ENCODE peak calls at places on chromosomes 12 and 14, in six cellular contexts. U is psoas muscle, M is spleen, X is DND-41, A is astrocyte, H is Peyer's patch. L is an unnamed sample. For H3K36me3, the result is how much of the 10 kb centered on the place peaks cover.

GRCh38 chr14:22478670-22479069 is 110.4 kb downstream of the DAD1 start:
- DNase-seq in U (peak), M (no peak), X (no peak), A (peak), H (no peak), L (no peak)

GRCh38 chr12:93526786-93527428 is 45.6 kb upstream of the SOCS2 start:
- DNase-seq in U (no peak), M (no peak), X (no peak), A (peak), H (no peak), L (no peak)

GRCh38 chr12:17470460-17470859 is 619.5 kb downstream of the RERGL start:
- DNase-seq in U (no peak), M (peak), X (no peak), A (no peak), H (no peak), L (no peak)

GRCh38 chr12:76720068-76720467 is 43.8 kb upstream of the ZDHHC17 start:
- DNase-seq in U (no peak), M (no peak), X (no peak), A (peak), H (no peak), L (no peak)

GRCh38 chr12:83763425-83763824 is 1076.7 kb downstream of the TMTC2 start:
- DNase-seq in U (no peak), M (no peak), X (no peak), A (no peak), H (no peak), L (no peak)

GRCh38 chr12:89156862-89157262 is 195.4 kb downstream of the DUSP6 start:
- DNase-seq in U (no peak), M (no peak), X (no peak), A (peak), H (no peak), L (no peak)

GRCh38 chr12:101230547-101230946 is 20.5 kb upstream of the SLC5A8 start:
- DNase-seq in U (no peak), M (peak), X (no peak), A (peak), H (no peak), L (no peak)

GRCh38 chr14:95759952-95760351 is 46.0 kb upstream of the TCL1A start:
- DNase-seq in U (no peak), M (no peak), X (no peak), A (no peak), H (no peak), L (no peak)

GRCh38 chr14:63257299-63257698 is 53.1 kb downstream of the RHOJ start:
- DNase-seq in U (no peak), M (no peak), X (no peak), A (no peak), H (no peak), L (no peak)

GRCh38 chr14:24146622-24146977 is 190 bp upstream of the PSME2 start:
- DNase-seq in U (peak), M (peak), X (peak), A (peak), H (peak), L (peak)

GRCh38 chr12:102675672-102676071 is 195.3 kb upstream of the IGF1 start:
- DNase-seq in U (no peak), M (no peak), X (no peak), A (peak), H (no peak), L (no peak)

GRCh38 chr12:18275974-18276373 is 14.7 kb downstream of the PIK3C2G start:
- DNase-seq in U (no peak), M (no peak), X (no peak), A (peak), H (no peak), L (no peak)

GRCh38 chr12:13124661-13125505 is 21.4 kb upstream of the GSG1 start:
- DNase-seq in U (no peak), M (no peak), X (no peak), A (peak), H (no peak), L (no peak)

GRCh38 chr12:62205348-62205747 is 54.9 kb upstream of the USP15 start:
- DNase-seq in U (no peak), M (no peak), X (no peak), A (no peak), H (no peak), L (no peak)

GRCh38 chr12:122088181-122088810 is 9.7 kb downstream of the MLXIP start:
- DNase-seq in U (no peak), M (no peak), X (no peak), A (no peak), H (no peak), L (no peak)

GRCh38 chr12:19035552-19035951 is 94.0 kb upstream of the PLEKHA5 start:
- DNase-seq in U (no peak), M (no peak), X (no peak), A (peak), H (no peak), L (no peak)

GRCh38 chr12:102567031-102567985 is 86.9 kb upstream of the IGF1 start:
- DNase-seq in U (no peak), M (no peak), X (no peak), A (peak), H (no peak), L (no peak)

GRCh38 chr12:67592228-67593011 is 56.1 kb upstream of the DYRK2 start:
- DNase-seq in U (no peak), M (no peak), X (peak), A (peak), H (no peak), L (no peak)

GRCh38 chr12:597926-598568 is 65.2 kb downstream of the NINJ2 start:
- DNase-seq in U (no peak), M (no peak), X (no peak), A (no peak), H (no peak), L (no peak)

GRCh38 chr14:89319687-89320086 is 97.3 kb downstream of the FOXN3 start:
- DNase-seq in U (no peak), M (no peak), X (no peak), A (no peak), H (no peak), L (no peak)

GRCh38 chr14:33188880-33189279 is 250.2 kb downstream of the NPAS3 start:
- DNase-seq in U (no peak), M (no peak), X (no peak), A (no peak), H (no peak), L (no peak)

GRCh38 chr12:124871297-124871696 is 7.6 kb upstream of the SCARB1 start:
- DNase-seq in U (no peak), M (no peak), X (no peak), A (no peak), H (no peak), L (no peak)

GRCh38 chr12:49131973-49132461 is 822 bp upstream of the TUBA1B start:
- DNase-seq in U (no peak), M (no peak), X (peak), A (peak), H (no peak), L (no peak)

GRCh38 chr12:89993632-89994031 is 285.0 kb upstream of the ATP2B1 start:
- DNase-seq in U (no peak), M (no peak), X (no peak), A (no peak), H (no peak), L (no peak)

GRCh38 chr14:68952544-68953535 is 26.3 kb downstream of the ACTN1 start:
- DNase-seq in U (peak), M (peak), X (no peak), A (peak), H (no peak), L (no peak)

GRCh38 chr12:82858534-82858917 is 171.8 kb downstream of the TMTC2 start:
- DNase-seq in U (no peak), M (no peak), X (no peak), A (no peak), H (no peak), L (no peak)

GRCh38 chr12:130952106-130952505 is 1.6 kb upstream of the ADGRD1 start:
- DNase-seq in U (no peak), M (no peak), X (no peak), A (no peak), H (no peak), L (no peak)

GRCh38 chr12:109910254-109910968 is 10.3 kb downstream of the TCHP start:
- DNase-seq in U (no peak), M (no peak), X (no peak), A (no peak), H (no peak), L (no peak)
- H3K36me3 ChIP-seq in U (half or more), M (half or more), X (half or more), A (under half), H (half or more), L (half or more)

GRCh38 chr12:132490481-132491348 is 764 bp downstream of the FBRSL1 start:
- DNase-seq in U (no peak), M (peak), X (no peak), A (peak), H (no peak), L (no peak)
- H3K27ac ChIP-seq in U (peak), M (peak), X (peak), A (no peak), H (peak), L (peak)

GRCh38 chr14:34592623-34593022 is 37.3 kb downstream of the SNX6 start:
- DNase-seq in U (no peak), M (peak), X (no peak), A (no peak), H (no peak), L (no peak)

GRCh38 chr14:34593740-34594375 is 36.1 kb downstream of the SNX6 start:
- DNase-seq in U (no peak), M (no peak), X (no peak), A (peak), H (no peak), L (no peak)

DNA sequence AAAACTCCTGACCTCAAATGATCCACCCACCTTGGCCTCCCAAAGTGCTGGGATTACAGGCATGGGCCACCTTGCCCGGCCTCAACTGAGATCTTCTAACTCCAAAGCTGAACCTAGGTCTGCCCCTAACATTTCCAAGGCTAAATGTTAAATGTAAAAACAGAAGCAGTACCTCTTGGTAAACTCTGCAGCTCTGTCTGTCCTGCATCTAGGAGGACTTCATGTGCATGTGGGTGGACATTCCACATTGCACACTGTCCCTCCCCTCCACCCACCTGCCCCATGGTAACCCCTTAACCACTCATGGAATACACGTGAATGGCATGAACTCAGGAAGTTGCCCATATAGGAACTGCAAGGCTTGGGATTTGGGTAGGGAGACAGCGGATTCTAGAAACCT is 33.1 kb downstream of the SNX6 start:
- DNase-seq in U (no peak), M (no peak), X (no peak), A (no peak), H (no peak), L (no peak)
- H3K36me3 ChIP-seq in U (half or more), M (half or more), X (half or more), A (under half), H (half or more), L (half or more)

GRCh38 chr12:15837141-15837781 is 44.9 kb upstream of the STRAP start:
- DNase-seq in U (no peak), M (no peak), X (no peak), A (peak), H (no peak), L (no peak)
- H3K27ac ChIP-seq in U (no peak), M (no peak), X (no peak), A (peak), H (no peak), L (no peak)

GRCh38 chr12:57513266-57513665 is 7.0 kb downstream of the DDIT3 start:
- DNase-seq in U (no peak), M (peak), X (no peak), A (no peak), H (no peak), L (no peak)
- H3K36me3 ChIP-seq in U (half or more), M (half or more), X (half or more), A (half or more), H (half or more), L (half or more)

GRCh38 chr14:72432748-72433147 is 461.2 kb downstream of the DPF3 start:
- DNase-seq in U (no peak), M (no peak), X (no peak), A (no peak), H (no peak), L (no peak)

GRCh38 chr14:72433511-72433910 is 460.4 kb downstream of the DPF3 start:
- DNase-seq in U (no peak), M (no peak), X (no peak), A (peak), H (no peak), L (no peak)

GRCh38 chr14:72434856-72435255 is 459.0 kb downstream of the DPF3 start:
- DNase-seq in U (no peak), M (no peak), X (no peak), A (no peak), H (no peak), L (no peak)

GRCh38 chr14:72430457-72430856 is 463.4 kb downstream of the DPF3 start:
- DNase-seq in U (no peak), M (no peak), X (peak), A (no peak), H (no peak), L (no peak)
- H3K27ac ChIP-seq in U (no peak), M (no peak), X (peak), A (no peak), H (no peak), L (no peak)